ENCODE peak calls at places on chromosomes 2 and 18, in five cellular contexts. I is fibroblast of mammary gland; Y is neuronal stem cell; R is activated CD4-positive, alpha-beta T cell treated with anti-CD3 and anti-CD28 coated beads, Interleukin-2, amount 50 U/mL, for 4 hours; C is foreskin fibroblast. Z is an unnamed sample.

GRCh38 chr2:100222844-100223243 is 80.5 kb upstream of the AFF3 start:
- DNase-seq in I (no peak), Y (no peak), R (no peak), C (no peak), Z (no peak)

GRCh38 chr2:23411752-23412431 is 26.9 kb downstream of the KLHL29 start:
- DNase-seq in I (peak), Y (no peak), R (no peak), C (peak), Z (peak)

GRCh38 chr2:65204461-65205230 is 23.0 kb upstream of the ACTR2 start:
- DNase-seq in I (peak), Y (no peak), R (no peak), C (no peak), Z (no peak)

GRCh38 chr2:7905756-7906155 is 776.1 kb upstream of the ID2 start:
- DNase-seq in I (no peak), Y (no peak), R (no peak), C (no peak), Z (no peak)

GRCh38 chr2:1548910-1549673 is 135.8 kb downstream of the TPO start:
- DNase-seq in I (no peak), Y (no peak), R (no peak), C (no peak), Z (no peak)

GRCh38 chr18:48137354-48138208 is 207.1 kb upstream of the SMAD2 start:
- DNase-seq in I (no peak), Y (no peak), R (no peak), C (no peak), Z (no peak)

GRCh38 chr18:78810706-78811105 is 168.9 kb upstream of the SALL3 start:
- DNase-seq in I (no peak), Y (no peak), R (no peak), C (no peak), Z (no peak)

GRCh38 chr18:69813559-69813958 is 134.1 kb downstream of the CD226 start:
- DNase-seq in I (no peak), Y (no peak), R (no peak), C (no peak), Z (no peak)

GRCh38 chr2:204228169-204228940 is 291.8 kb downstream of the ICOS start:
- DNase-seq in I (no peak), Y (peak), R (no peak), C (no peak), Z (no peak)

GRCh38 chr2:239275037-239275685 is 125.7 kb downstream of the HDAC4 start:
- DNase-seq in I (peak), Y (no peak), R (peak), C (peak), Z (no peak)

GRCh38 chr2:23286031-23286764 is 98.8 kb upstream of the KLHL29 start:
- DNase-seq in I (no peak), Y (no peak), R (no peak), C (no peak), Z (no peak)

GRCh38 chr2:84874381-84875212 is 6.3 kb downstream of the TRABD2A start:
- DNase-seq in I (peak), Y (no peak), R (no peak), C (peak), Z (no peak)

Z was measured in right lobe of liver.